ENCODE peak calls at places on chromosome 14, in seven cellular contexts. One of them, this sample, is unnamed.

GRCh38 chr14:24425704-24426103 is 3.8 kb downstream of the CBLN3 start:
- DNase-seq in NCI-H2081 treated with DMSO at 0.1 percent for 48 hours: no peak
- DNase-seq in stimulated activated CD4-positive, alpha-beta T cell treated with anti-CD3 and anti-CD28 coated beads, TNF-alpha, amount 100 ng/mL, for 1 hour: no peak
- DNase-seq in upper lobe of right lung: no peak
- DNase-seq in pancreas: no peak
- DNase-seq in A549: no peak
- DNase-seq in posterior cingulate gyrus: no peak
- DNase-seq in this sample: no peak

GRCh38 chr14:103846008-103846568 is 1.3 kb downstream of the PPP1R13B start:
- DNase-seq in NCI-H2081 treated with DMSO at 0.1 percent for 48 hours: no peak
- DNase-seq in stimulated activated CD4-positive, alpha-beta T cell treated with anti-CD3 and anti-CD28 coated beads, TNF-alpha, amount 100 ng/mL, for 1 hour: no peak
- DNase-seq in upper lobe of right lung: no peak
- DNase-seq in pancreas: no peak
- DNase-seq in A549: no peak
- DNase-seq in posterior cingulate gyrus: no peak
- DNase-seq in this sample: no peak

GRCh38 chr14:61502459-61503093 is 181.2 kb downstream of the PRKCH start:
- DNase-seq in NCI-H2081 treated with DMSO at 0.1 percent for 48 hours: no peak
- DNase-seq in stimulated activated CD4-positive, alpha-beta T cell treated with anti-CD3 and anti-CD28 coated beads, TNF-alpha, amount 100 ng/mL, for 1 hour: no peak
- DNase-seq in upper lobe of right lung: no peak
- DNase-seq in pancreas: no peak
- DNase-seq in A549: no peak
- DNase-seq in posterior cingulate gyrus: no peak
- DNase-seq in this sample: no peak

GRCh38 chr14:69632154-69632553 is 20.8 kb downstream of the SUSD6 start:
- DNase-seq in NCI-H2081 treated with DMSO at 0.1 percent for 48 hours: no peak
- DNase-seq in stimulated activated CD4-positive, alpha-beta T cell treated with anti-CD3 and anti-CD28 coated beads, TNF-alpha, amount 100 ng/mL, for 1 hour: no peak
- DNase-seq in upper lobe of right lung: no peak
- DNase-seq in pancreas: no peak
- DNase-seq in A549: no peak
- DNase-seq in posterior cingulate gyrus: no peak
- DNase-seq in this sample: no peak

GRCh38 chr14:69992564-69992963 is 113.3 kb downstream of the SMOC1 start:
- DNase-seq in NCI-H2081 treated with DMSO at 0.1 percent for 48 hours: no peak
- DNase-seq in stimulated activated CD4-positive, alpha-beta T cell treated with anti-CD3 and anti-CD28 coated beads, TNF-alpha, amount 100 ng/mL, for 1 hour: no peak
- DNase-seq in upper lobe of right lung: no peak
- DNase-seq in pancreas: no peak
- DNase-seq in A549: no peak
- DNase-seq in posterior cingulate gyrus: no peak
- DNase-seq in this sample: no peak

GRCh38 chr14:94481468-94482131 is 5.6 kb upstream of the SERPINA9 start:
- DNase-seq in NCI-H2081 treated with DMSO at 0.1 percent for 48 hours: no peak
- DNase-seq in stimulated activated CD4-positive, alpha-beta T cell treated with anti-CD3 and anti-CD28 coated beads, TNF-alpha, amount 100 ng/mL, for 1 hour: no peak
- DNase-seq in upper lobe of right lung: no peak
- DNase-seq in pancreas: no peak
- DNase-seq in A549: no peak
- DNase-seq in posterior cingulate gyrus: no peak
- DNase-seq in this sample: no peak

GRCh38 chr14:26528415-26529182 is 69.2 kb downstream of the NOVA1 start:
- DNase-seq in NCI-H2081 treated with DMSO at 0.1 percent for 48 hours: no peak
- DNase-seq in stimulated activated CD4-positive, alpha-beta T cell treated with anti-CD3 and anti-CD28 coated beads, TNF-alpha, amount 100 ng/mL, for 1 hour: no peak
- DNase-seq in upper lobe of right lung: no peak
- DNase-seq in pancreas: no peak
- DNase-seq in A549: no peak
- DNase-seq in posterior cingulate gyrus: no peak
- DNase-seq in this sample: no peak

GRCh38 chr14:39726563-39726962 is 294.3 kb upstream of the FBXO33 start:
- DNase-seq in NCI-H2081 treated with DMSO at 0.1 percent for 48 hours: no peak
- DNase-seq in stimulated activated CD4-positive, alpha-beta T cell treated with anti-CD3 and anti-CD28 coated beads, TNF-alpha, amount 100 ng/mL, for 1 hour: no peak
- DNase-seq in upper lobe of right lung: no peak
- DNase-seq in pancreas: no peak
- DNase-seq in A549: no peak
- DNase-seq in posterior cingulate gyrus: no peak
- DNase-seq in this sample: no peak

GRCh38 chr14:68759912-68760311 is 33.0 kb downstream of the ZFP36L1 start:
- DNase-seq in NCI-H2081 treated with DMSO at 0.1 percent for 48 hours: no peak
- DNase-seq in stimulated activated CD4-positive, alpha-beta T cell treated with anti-CD3 and anti-CD28 coated beads, TNF-alpha, amount 100 ng/mL, for 1 hour: no peak
- DNase-seq in upper lobe of right lung: peak
- DNase-seq in pancreas: no peak
- DNase-seq in A549: no peak
- DNase-seq in posterior cingulate gyrus: no peak
- DNase-seq in this sample: no peak

GRCh38 chr14:34710006-34710405 is 4.4 kb downstream of the CFL2 start:
- DNase-seq in NCI-H2081 treated with DMSO at 0.1 percent for 48 hours: no peak
- DNase-seq in stimulated activated CD4-positive, alpha-beta T cell treated with anti-CD3 and anti-CD28 coated beads, TNF-alpha, amount 100 ng/mL, for 1 hour: no peak
- DNase-seq in upper lobe of right lung: no peak
- DNase-seq in pancreas: no peak
- DNase-seq in A549: no peak
- DNase-seq in posterior cingulate gyrus: no peak
- DNase-seq in this sample: no peak

GRCh38 chr14:92385561-92385960 is 62.6 kb downstream of the SLC24A4 start:
- DNase-seq in NCI-H2081 treated with DMSO at 0.1 percent for 48 hours: no peak
- DNase-seq in stimulated activated CD4-positive, alpha-beta T cell treated with anti-CD3 and anti-CD28 coated beads, TNF-alpha, amount 100 ng/mL, for 1 hour: no peak
- DNase-seq in upper lobe of right lung: no peak
- DNase-seq in pancreas: no peak
- DNase-seq in A549: no peak
- DNase-seq in posterior cingulate gyrus: no peak
- DNase-seq in this sample: no peak

GRCh38 chr14:63551338-63551737 is 8.2 kb upstream of the PPP2R5E start:
- DNase-seq in NCI-H2081 treated with DMSO at 0.1 percent for 48 hours: no peak
- DNase-seq in stimulated activated CD4-positive, alpha-beta T cell treated with anti-CD3 and anti-CD28 coated beads, TNF-alpha, amount 100 ng/mL, for 1 hour: no peak
- DNase-seq in upper lobe of right lung: no peak
- DNase-seq in pancreas: no peak
- DNase-seq in A549: no peak
- DNase-seq in posterior cingulate gyrus: no peak
- DNase-seq in this sample: no peak

This sample was measured in Caki2.